ENCODE peak calls at places on chromosomes 16 and 17, in six cellular contexts. Q, E, D, H, G and K are unnamed samples.

GRCh38 chr17:7263071-7263800 is 958 bp upstream of the CLDN7 start:
- DNase-seq in G (no peak), E (no peak), D (no peak), Q (peak; percentile 98), H (peak; percentile 84), K (no peak)

GRCh38 chr17:8060274-8060673 is 21.4 kb downstream of the ALOX15B start:
- DNase-seq in H (peak; percentile 58), Q (peak; percentile 90), E (peak; percentile 73), G (peak; percentile 74), D (peak; percentile 19), K (no peak)

GRCh38 chr16:50635505-50636392 is 45.4 kb downstream of the SNX20 start:
- DNase-seq in E (no peak), D (no peak), H (peak; percentile 72), G (no peak), Q (peak; percentile 72), K (no peak)

GRCh38 chr16:1474796-1475551 is at the start of gene CLCN7:
- DNase-seq in E (peak; percentile 82), D (no peak), Q (peak; percentile 94), H (peak; percentile 96), G (peak; percentile 87), K (no peak)

GRCh38 chr17:77645441-77646430 is 312.8 kb upstream of the TNRC6C start:
- DNase-seq in G (peak; percentile 15), E (no peak), D (no peak), Q (peak; percentile 57), H (no peak), K (no peak)

GRCh38 chr17:9095390-9095789 is 74.1 kb downstream of the NTN1 start:
- DNase-seq in H (no peak), D (no peak), Q (no peak), G (no peak), E (no peak), K (no peak)

GRCh38 chr16:3214904-3215600 is 19.9 kb downstream of the ZNF200 start:
- DNase-seq in D (no peak), E (no peak), H (no peak), G (no peak), Q (no peak), K (no peak)

GRCh38 chr16:25106567-25107465 is 4.7 kb upstream of the LCMT1 start:
- DNase-seq in H (peak; percentile 94), E (peak; percentile 89), D (no peak), G (peak; percentile 88), Q (peak; percentile 99), K (no peak)

GRCh38 chr17:4327638-4328037 is 38.8 kb downstream of the UBE2G1 start:
- DNase-seq in D (no peak), E (no peak), G (peak; percentile 75), Q (no peak), H (no peak), K (no peak)

GRCh38 chr16:66926171-66926570 is 836 bp upstream of the RRAD start:
- DNase-seq in G (no peak), E (no peak), Q (no peak), H (no peak), D (no peak), K (no peak)

GRCh38 chr16:24309222-24309905 is 53.2 kb downstream of the CACNG3 start:
- DNase-seq in H (no peak), D (no peak), Q (no peak), E (peak; percentile 78), G (peak; percentile 9), K (no peak)

GRCh38 chr16:11149011-11149616 is 106.9 kb downstream of the SOCS1 start:
- DNase-seq in E (no peak), Q (peak; percentile 61), D (no peak), G (no peak), H (peak; percentile 92), K (no peak)

GRCh38 chr17:42845918-42846593 is 1.7 kb downstream of the AOC2 start:
- DNase-seq in D (no peak), H (no peak), G (no peak), E (no peak), Q (no peak), K (no peak)

GRCh38 chr16:57960310-57960709 is 10.6 kb downstream of the CNGB1 start:
- DNase-seq in G (no peak), E (no peak), D (no peak), H (no peak), Q (no peak), K (no peak)

GRCh38 chr16:21264226-21265036 is 13.7 kb downstream of the CRYM start:
- DNase-seq in Q (no peak), D (no peak), E (peak; percentile 9), G (peak; percentile 59), H (peak; percentile 25), K (no peak)

GRCh38 chr17:58384900-58385299 is 32.4 kb downstream of the RNF43 start:
- DNase-seq in H (no peak), G (no peak), Q (no peak), D (no peak), E (no peak), K (no peak)

GRCh38 chr17:82444284-82444893 is 6.2 kb downstream of the CYBC1 start:
- DNase-seq in H (no peak), G (no peak), D (no peak), E (no peak), Q (no peak), K (no peak)

GRCh38 chr16:50304467-50305440 is 38.4 kb downstream of the ADCY7 start:
- DNase-seq in E (no peak), Q (peak; percentile 36), D (no peak), G (no peak), H (no peak), K (no peak)

GRCh38 chr16:16093625-16094332 is 129.5 kb downstream of the ABCC6 start:
- DNase-seq in G (no peak), E (no peak), D (no peak), Q (no peak), H (no peak), K (no peak)

GRCh38 chr17:17833664-17834357 is 3.0 kb downstream of the SREBF1 start:
- DNase-seq in H (no peak), E (no peak), D (no peak), G (no peak), Q (no peak), K (no peak)

GRCh38 chr17:39920218-39921210 is 2.1 kb upstream of the GSDMB start:
- DNase-seq in G (no peak), E (no peak), H (no peak), D (no peak), Q (no peak), K (no peak)

GRCh38 chr16:88284101-88284500 is 98.7 kb upstream of the ZNF469 start:
- DNase-seq in Q (no peak), D (no peak), H (no peak), E (no peak), G (no peak), K (no peak)

GRCh38 chr16:88283596-88283995 is 99.2 kb upstream of the ZNF469 start:
- DNase-seq in G (no peak), E (no peak), D (no peak), Q (no peak), H (no peak), K (no peak)

GRCh38 chr16:88279998-88280397 is 102.8 kb upstream of the ZNF469 start:
- DNase-seq in Q (no peak), D (no peak), E (no peak), H (no peak), G (no peak), K (no peak)

GRCh38 chr16:88284626-88285513 is 97.9 kb upstream of the ZNF469 start:
- DNase-seq in E (no peak), D (no peak), H (no peak), G (no peak), Q (no peak), K (no peak)

DNA sequence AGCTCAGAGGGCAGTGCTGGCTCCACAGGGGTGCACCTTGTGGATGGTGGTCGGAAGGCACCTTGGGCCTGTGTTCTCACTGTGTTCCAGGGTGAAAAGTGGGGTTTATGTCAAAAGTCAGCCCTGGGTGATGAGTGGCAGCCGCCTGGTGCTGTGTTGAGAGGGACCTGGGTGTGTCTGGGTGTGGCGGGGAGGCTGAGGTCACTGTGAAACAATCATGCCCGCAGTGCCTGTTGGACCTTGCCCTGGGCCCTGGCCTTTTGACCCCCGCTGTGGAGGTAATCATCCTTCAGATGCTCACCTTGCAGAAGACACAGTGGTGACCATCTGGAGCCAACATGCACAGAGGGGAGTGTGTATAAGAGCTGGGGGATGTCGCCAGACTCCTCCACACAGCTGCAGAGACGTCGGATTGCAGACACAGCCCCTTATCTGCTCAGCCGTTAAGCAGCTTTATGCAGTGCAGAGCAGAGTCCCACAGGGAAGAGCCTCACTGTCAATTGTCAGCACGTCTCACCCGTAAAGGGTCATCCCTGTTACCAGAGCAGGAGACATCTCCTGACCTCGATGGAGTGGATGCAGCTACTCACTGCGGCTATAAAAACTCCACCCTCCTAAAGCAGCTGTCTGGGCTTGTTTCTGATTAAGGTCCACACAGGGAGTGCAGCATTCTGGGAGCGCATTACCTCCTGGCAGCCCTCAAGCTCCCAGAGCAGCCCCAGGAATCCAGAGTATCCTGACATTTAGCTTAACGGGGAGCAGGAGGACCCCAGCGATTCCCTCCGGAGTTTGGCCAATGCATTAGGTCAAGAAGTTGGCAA is 100.3 kb upstream of the ZNF469 start:
- DNase-seq in G (peak; percentile 43), D (no peak), Q (no peak), H (no peak), E (no peak), K (no peak)
- H3K9me3 ChIP-seq in G (peaks cover 2% of the 10 kb centered on the region), D (peaks cover 8% of the 10 kb centered on the region), Q (peaks cover 32% of the 10 kb centered on the region), H (no peaks in the 10 kb centered on the region), E (peaks cover 3% of the 10 kb centered on the region), K (no peaks in the 10 kb centered on the region)

GRCh38 chr17:76524598-76525512 is 12.7 kb downstream of the CYGB start:
- DNase-seq in G (peak; percentile 90), E (no peak), H (no peak), Q (no peak), D (no peak), K (no peak)

GRCh38 chr17:76519667-76520066 is 17.8 kb downstream of the CYGB start:
- DNase-seq in E (no peak), D (no peak), H (no peak), Q (no peak), G (no peak), K (no peak)

GRCh38 chr17:76521262-76521661 is 16.2 kb downstream of the CYGB start:
- DNase-seq in H (no peak), D (no peak), Q (no peak), G (no peak), E (no peak), K (no peak)

GRCh38 chr17:76527430-76528111 is 9.9 kb downstream of the CYGB start:
- DNase-seq in H (no peak), E (peak; percentile 66), Q (peak; percentile 94), G (peak; percentile 89), D (no peak), K (no peak)

GRCh38 chr17:76523084-76524037 is 14.1 kb downstream of the CYGB start:
- DNase-seq in E (peak; percentile 60), H (peak; percentile 88), D (no peak), Q (peak; percentile 98), G (peak; percentile 52), K (no peak)
- H3K9ac ChIP-seq in E (no peak overlapping the region), H (peak overlapping the region; percentile 75), D (no peak overlapping the region), Q (no peak overlapping the region), G (no peak overlapping the region), K (no peak overlapping the region)

DNA sequence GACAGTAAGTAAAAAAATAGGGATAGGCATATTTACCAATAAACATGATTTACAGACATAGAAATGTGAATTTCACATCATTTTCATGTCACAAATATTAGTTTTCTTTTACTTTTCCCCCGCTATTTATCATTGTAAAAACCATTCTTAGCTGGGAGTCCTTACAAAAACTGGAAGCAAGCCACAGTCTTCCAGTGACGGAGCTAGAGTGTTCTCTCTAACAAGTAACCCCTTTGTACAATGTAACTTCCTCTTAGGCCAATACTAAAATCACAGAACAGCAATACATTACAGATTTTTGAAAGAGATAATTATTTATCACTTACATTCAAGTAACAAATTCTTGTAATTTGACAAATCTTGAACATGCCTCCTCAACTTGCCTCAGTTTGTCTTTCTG is 2.1 kb upstream of the KCNJ16 start:
- DNase-seq in Q (no peak), H (no peak), D (no peak), G (no peak), E (no peak), K (no peak)
- H3K27ac ChIP-seq in Q (no peak overlapping the region), H (no peak overlapping the region), D (no peak overlapping the region), G (no peak overlapping the region), E (no peak overlapping the region), K (no peak overlapping the region)

GRCh38 chr17:72797142-72797541 is 295.3 kb downstream of the SLC39A11 start:
- DNase-seq in Q (no peak), G (no peak), E (no peak), D (no peak), H (no peak), K (no peak)
- H3K9me3 ChIP-seq in Q (peaks cover 54% of the 10 kb centered on the region), G (no peaks in the 10 kb centered on the region), E (no peaks in the 10 kb centered on the region), D (peaks cover 8% of the 10 kb centered on the region), H (no peaks in the 10 kb centered on the region), K (no peaks in the 10 kb centered on the region)